ENCODE peak calls at places on chromosomes 7 and 10, in ten cellular contexts. G, B, D, C, M, E, T, P, Y and N are unnamed samples.

GRCh38 chr7:151327022-151327421 is 14.6 kb upstream of the NUB1 start:
- DNase-seq in G (no peak), B (no peak), D (no peak), C (no peak), M (no peak), E (no peak), T (no peak), P (no peak), Y (no peak), N (no peak)

GRCh38 chr10:77392851-77393250 is 244.8 kb downstream of the KCNMA1 start:
- DNase-seq in G (peak), B (no peak), D (no peak), C (no peak), M (peak), E (peak), T (no peak), P (peak), Y (peak), N (peak)

GRCh38 chr7:21192662-21193061 is 235.2 kb upstream of the SP4 start:
- DNase-seq in G (no peak), B (peak), D (no peak), C (no peak), M (no peak), E (no peak), T (no peak), P (no peak), Y (peak), N (no peak)

GRCh38 chr7:127252736-127253288 is at the start of gene GRM8:
- DNase-seq in G (no peak), B (peak), D (peak), C (no peak), M (no peak), E (no peak), T (peak), P (no peak), Y (peak), N (no peak)

GRCh38 chr10:61682323-61682722 is 19.6 kb downstream of the CABCOCO1 start:
- DNase-seq in G (no peak), B (no peak), D (no peak), C (no peak), M (no peak), E (no peak), T (no peak), P (no peak), Y (no peak), N (no peak)

GRCh38 chr10:22475857-22476600 is 130.7 kb downstream of the SPAG6 start:
- DNase-seq in G (no peak), B (no peak), D (peak), C (no peak), M (no peak), E (no peak), T (no peak), P (no peak), Y (no peak), N (no peak)

GRCh38 chr7:157690058-157690832 is 353.4 kb downstream of the DNAJB6 start:
- DNase-seq in G (no peak), B (no peak), D (no peak), C (peak), M (no peak), E (no peak), T (no peak), P (no peak), Y (no peak), N (no peak)

GRCh38 chr10:79071535-79071923 is 2.8 kb downstream of the ZMIZ1 start:
- DNase-seq in G (no peak), B (no peak), D (no peak), C (no peak), M (no peak), E (no peak), T (no peak), P (no peak), Y (no peak), N (no peak)

GRCh38 chr7:47945261-47946015 is 2.8 kb downstream of the PKD1L1 start:
- DNase-seq in G (no peak), B (peak), D (peak), C (peak), M (peak), E (no peak), T (peak), P (peak), Y (peak), N (no peak)

GRCh38 chr7:108002726-108003590 is at the start of gene LAMB1:
- DNase-seq in G (no peak), B (peak), D (peak), C (no peak), M (no peak), E (no peak), T (peak), P (no peak), Y (peak), N (no peak)

GRCh38 chr7:130394421-130395188 is 14.3 kb downstream of the CPA1 start:
- DNase-seq in G (no peak), B (no peak), D (no peak), C (peak), M (no peak), E (no peak), T (no peak), P (no peak), Y (no peak), N (no peak)

DNA sequence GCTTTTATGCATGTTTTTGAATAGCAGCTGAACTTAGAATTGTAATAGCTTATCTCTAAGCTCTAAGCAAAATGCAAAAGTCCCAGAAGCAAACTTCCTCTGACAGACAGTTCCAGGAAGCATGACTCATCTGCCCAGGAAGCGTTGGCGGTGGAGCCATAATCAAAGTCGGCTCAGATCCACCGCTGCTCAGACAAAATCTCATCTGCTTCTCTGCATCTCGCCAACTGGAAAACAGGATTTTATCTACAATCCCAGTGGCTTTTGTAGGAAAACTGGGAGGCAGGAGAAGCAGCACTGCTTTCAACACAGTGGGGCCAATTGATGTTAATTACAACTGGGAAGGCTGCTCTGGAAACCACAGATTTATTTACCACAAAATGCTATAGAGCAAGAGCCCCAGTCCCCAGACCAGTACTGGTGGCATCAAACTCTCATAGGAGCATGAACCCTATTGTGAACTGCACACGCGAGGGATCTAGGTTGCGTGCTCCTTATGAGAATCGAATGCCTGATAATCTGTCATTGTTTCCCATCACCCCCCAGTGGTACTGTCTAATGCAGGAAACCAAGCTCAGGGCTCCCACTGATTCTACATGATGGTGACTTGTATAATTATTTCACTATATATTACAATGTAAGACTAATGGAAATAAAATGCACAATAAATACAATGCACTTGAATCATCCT is 99.9 kb downstream of the CUBN start:
- DNase-seq in G (no peak), B (peak), D (peak), C (peak), M (no peak), E (no peak), T (peak), P (peak), Y (no peak), N (no peak)
- H3K4me3 ChIP-seq in G (no peak), B (no peak), D (no peak), C (no peak), M (no peak), E (peak), T (peak), P (no peak), Y (no peak), N (peak)

DNA sequence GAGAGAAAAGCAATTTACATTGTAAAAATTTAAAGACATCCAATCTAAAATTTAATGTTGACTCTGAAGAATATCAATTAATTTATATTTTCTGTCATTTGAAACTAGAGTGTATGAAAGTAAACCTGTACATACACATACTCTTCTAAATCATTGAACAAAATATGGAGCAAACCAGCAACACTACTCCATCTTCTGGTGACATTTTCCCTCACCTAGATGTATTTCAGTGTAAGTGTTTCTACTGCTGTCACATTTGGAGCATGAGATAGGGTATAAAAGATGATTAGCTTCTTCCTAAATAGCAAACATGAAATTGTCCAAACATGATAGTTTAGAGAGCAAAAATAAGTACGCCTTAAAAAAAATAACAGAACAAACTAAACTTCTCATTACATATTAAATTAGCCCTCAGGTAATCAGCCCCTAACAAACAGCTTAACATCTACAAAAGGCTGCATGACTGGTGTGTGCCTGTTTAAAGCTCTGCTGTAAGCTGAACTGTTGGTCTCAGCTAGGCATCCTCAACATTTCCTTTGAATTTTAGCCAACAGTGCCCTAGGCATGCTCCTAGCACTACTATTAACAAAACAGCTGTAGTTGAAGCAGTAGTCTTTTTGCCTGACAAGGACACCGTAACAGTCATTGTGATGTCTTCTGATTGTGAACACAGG is 189.8 kb downstream of the CTNNA3 start:
- DNase-seq in G (no peak), B (no peak), D (no peak), C (no peak), M (no peak), E (no peak), T (no peak), P (no peak), Y (no peak), N (no peak)
- TF ChIP-seq CTCF in G (no peak), B (no peak), D (peak), C (no peak), M (peak), E (no peak), T (no peak), P (no peak), Y (no peak), N (no peak)

DNA sequence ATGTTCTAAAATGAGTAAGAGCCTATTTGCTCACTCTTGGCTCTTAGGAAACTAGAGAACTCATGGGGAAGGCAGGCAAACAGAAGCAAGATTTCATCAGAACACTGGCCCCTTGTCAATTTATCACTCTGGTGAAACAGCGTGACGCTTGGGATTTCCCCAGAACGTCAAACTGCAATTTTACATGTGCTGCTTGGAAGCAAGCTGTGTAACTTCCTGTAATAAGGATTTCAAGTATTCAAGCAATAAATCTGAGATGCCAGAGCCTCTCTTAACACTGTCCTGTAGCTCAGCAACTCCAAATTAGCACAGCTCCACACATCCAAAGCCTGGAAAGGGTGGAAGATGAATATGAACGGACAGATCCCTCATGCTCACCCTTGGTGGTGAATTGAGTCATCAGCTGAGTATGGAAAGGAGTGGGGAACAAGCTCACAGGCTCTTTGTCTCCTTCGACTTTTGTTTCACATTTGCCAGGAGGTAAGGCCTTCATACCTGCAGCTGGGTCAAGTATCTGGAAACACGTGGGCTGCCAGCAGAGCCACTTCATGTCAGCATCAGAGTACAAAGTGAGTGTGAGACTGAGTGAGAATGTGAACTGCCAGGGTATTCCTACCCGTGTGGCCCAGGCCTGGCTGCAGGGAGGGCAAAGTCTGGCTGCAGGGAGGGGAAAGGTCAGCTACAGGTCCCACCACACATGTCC is 140.4 kb upstream of the NAMPT start:
- DNase-seq in G (peak), B (peak), D (peak), C (no peak), M (peak), E (peak), T (peak), P (peak), Y (peak), N (peak)
- H3K4me3 ChIP-seq in G (no peak), B (no peak), D (no peak), C (no peak), M (no peak), E (peak), T (no peak), P (no peak), Y (no peak), N (peak)

GRCh38 chr10:49538381-49539319 is at the start of gene ERCC6:
- DNase-seq in G (peak), B (peak), D (peak), C (peak), M (peak), E (peak), T (peak), P (peak), Y (peak), N (peak)
- TF ChIP-seq CTCF in G (no peak), B (no peak), D (no peak), C (no peak), M (no peak), E (no peak), T (peak), P (peak), Y (peak), N (no peak)

GRCh38 chr7:32243891-32244290 is 173.7 kb upstream of the PDE1C start:
- DNase-seq in G (no peak), B (no peak), D (no peak), C (no peak), M (no peak), E (no peak), T (no peak), P (no peak), Y (no peak), N (no peak)
- H3K4me3 ChIP-seq in G (no peak), B (no peak), D (no peak), C (no peak), M (no peak), E (no peak), T (no peak), P (no peak), Y (no peak), N (no peak)

GRCh38 chr10:125054664-125055273 is 105.6 kb downstream of the CTBP2 start:
- DNase-seq in G (no peak), B (no peak), D (no peak), C (no peak), M (no peak), E (no peak), T (no peak), P (no peak), Y (no peak), N (no peak)
- TF ChIP-seq CTCF in G (no peak), B (no peak), D (no peak), C (no peak), M (no peak), E (no peak), T (no peak), P (no peak), Y (no peak), N (no peak)

DNA sequence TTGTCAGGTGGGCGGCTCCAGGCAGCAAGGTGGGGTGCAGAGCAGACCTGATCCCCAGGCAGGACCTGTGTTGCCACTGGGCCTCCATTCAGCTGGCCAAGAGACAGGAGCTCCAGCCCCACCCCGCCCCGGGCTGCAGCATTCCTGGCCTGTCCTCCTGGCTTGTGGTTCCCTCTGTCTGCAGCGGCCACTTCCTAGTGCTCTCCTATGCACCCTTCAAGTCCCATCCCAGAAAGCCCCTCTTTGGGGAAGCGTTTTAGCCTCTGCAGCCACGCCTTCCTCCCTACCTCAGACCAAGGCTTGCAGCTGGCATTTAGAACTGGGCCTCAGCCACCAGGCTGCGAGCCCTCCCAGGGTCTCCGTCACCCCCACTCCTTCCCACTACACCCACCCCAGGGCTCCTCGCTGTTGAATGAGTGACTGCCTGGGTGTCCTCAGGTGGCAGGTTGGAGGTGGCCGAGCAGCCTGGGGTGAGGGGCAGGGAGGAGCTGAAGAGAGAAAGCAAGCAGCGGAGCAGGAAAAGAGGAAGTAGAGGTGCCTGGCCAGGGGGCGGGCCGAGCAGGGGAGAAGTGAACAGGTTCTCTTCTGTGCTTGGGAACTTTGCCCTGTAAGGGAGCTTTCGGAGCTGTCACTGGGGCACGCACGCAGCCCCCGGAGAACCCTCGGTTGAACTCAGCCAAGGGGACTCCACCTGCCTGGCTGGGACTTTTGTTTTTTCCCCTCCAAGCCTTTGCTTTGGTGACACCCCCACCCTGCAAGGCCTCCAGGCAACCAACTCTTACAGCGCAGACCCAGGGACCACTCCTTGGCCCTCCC is 109.1 kb upstream of the TNRC18 start:
- DNase-seq in G (no peak), B (peak), D (peak), C (no peak), M (no peak), E (no peak), T (peak), P (no peak), Y (peak), N (no peak)
- H3K4me3 ChIP-seq in G (no peak), B (no peak), D (no peak), C (no peak), M (no peak), E (no peak), T (peak), P (no peak), Y (peak), N (no peak)

DNA sequence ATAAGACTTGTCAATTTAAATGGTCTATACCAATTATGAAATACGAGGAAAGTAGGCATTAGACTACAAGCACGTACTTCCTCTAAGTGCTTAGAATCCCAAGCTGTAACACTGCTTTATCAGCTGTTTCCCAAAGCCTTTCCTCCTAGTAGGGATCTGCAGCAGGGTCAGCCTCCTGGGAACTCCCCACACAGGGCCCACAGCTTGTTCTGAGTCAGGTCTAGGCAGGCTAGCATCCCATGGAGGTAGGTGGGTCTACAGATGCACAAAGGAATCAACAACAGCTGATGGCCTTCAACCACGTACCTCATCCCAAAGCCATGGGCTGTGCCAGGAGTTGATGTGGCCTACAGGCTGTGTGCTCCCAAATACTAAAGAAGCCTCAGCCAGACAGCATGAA is 14.7 kb downstream of the MMS19 start:
- DNase-seq in G (no peak), B (no peak), D (no peak), C (no peak), M (no peak), E (no peak), T (no peak), P (no peak), Y (no peak), N (no peak)
- TF ChIP-seq CTCF in G (no peak), B (no peak), D (no peak), C (no peak), M (no peak), E (no peak), T (no peak), P (no peak), Y (no peak), N (no peak)